ENCODE peak calls at places on chromosomes 4 and X, in seven cellular contexts. A is astrocyte, J is hepatocyte, G is psoas muscle, C is A673, I is brain microvascular endothelial cell, X is heart left ventricle. F is an unnamed sample.

GRCh38 chr4:184648220-184649025 is 824 bp downstream of the CASP3 start:
- DNase-seq in J (peak; percentile 69), X (peak; percentile 80), C (peak; percentile 54), I (no peak), G (peak; percentile 86), A (peak; percentile 56), F (peak; percentile 69)

GRCh38 chrX:42602136-42602535 is 175.8 kb downstream of the PPP1R2C start:
- DNase-seq in X (no peak), C (no peak), I (no peak), G (no peak), J (no peak), A (peak; percentile 12), F (no peak)

GRCh38 chr4:185896832-185897475 is 85.0 kb upstream of the SORBS2 start:
- DNase-seq in X (no peak), J (no peak), C (no peak), G (no peak), A (no peak), I (no peak), F (no peak)

GRCh38 chr4:4937926-4938325 is 78.5 kb downstream of the MSX1 start:
- DNase-seq in X (no peak), C (no peak), G (no peak), I (no peak), J (no peak), A (no peak), F (no peak)

GRCh38 chr4:40837094-40837870 is 87.5 kb downstream of the NSUN7 start:
- DNase-seq in A (no peak), C (no peak), J (no peak), I (no peak), G (no peak), X (no peak), F (no peak)

GRCh38 chrX:16511776-16512400 is 138.1 kb upstream of the S100G start:
- DNase-seq in G (no peak), X (no peak), C (no peak), A (peak; percentile 20), J (peak; percentile 67), I (no peak), F (no peak)

GRCh38 chrX:11427082-11428033 is 134.1 kb downstream of the AMELX start:
- DNase-seq in G (peak; percentile 79), C (no peak), I (no peak), J (peak; percentile 40), A (no peak), X (peak; percentile 54), F (peak; percentile 55)

GRCh38 chrX:132831336-132831973 is 127.0 kb downstream of the HS6ST2 start:
- DNase-seq in G (no peak), I (no peak), J (no peak), C (no peak), A (no peak), X (no peak), F (peak; percentile 8)

DNA sequence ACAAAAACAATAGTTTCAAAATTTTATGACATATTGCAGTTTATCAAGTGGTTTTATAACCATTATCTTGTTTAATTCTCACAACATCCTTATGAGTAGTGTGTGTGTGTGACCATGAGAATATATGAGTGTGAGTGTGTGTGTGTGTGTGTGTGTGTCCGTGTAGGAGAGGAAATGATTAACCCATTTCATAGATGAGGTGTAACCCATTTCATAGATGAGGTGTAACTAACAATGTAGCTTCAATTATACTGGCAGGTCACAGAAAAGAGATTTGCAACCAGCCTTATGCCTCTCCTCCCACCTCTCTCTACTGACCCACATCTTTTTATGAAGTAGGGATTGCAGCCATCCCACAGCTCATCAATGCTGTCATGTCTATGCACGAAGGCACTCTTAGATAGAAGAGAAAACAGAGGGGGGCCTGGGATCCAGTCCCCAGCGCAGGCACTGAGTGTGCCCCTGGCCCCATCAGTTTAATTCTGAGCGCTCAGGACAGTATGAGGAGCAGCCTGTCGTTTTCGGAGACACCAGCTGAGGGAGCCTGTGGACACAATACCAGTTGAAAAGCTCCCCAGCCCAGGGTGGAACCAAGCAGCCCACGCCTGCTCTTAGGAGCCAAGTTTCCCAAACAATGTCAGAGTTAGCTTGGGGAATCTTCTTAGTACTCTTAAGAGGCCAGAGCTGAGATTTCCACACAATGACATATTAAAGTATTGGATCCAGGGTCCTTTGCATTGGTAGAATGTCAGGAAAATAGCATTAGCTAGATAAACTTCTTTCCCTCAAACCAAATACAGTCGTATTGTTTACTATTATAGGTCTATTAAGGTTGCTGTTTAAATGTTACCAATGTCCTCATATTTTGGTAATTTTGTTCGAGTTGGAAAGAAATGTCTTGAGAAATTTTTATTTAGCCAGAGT is 88.6 kb downstream of the PALLD start:
- DNase-seq in C (peak; percentile 91), G (peak; percentile 85), I (peak; percentile 90), J (peak; percentile 88), A (peak; percentile 64), X (peak; percentile 88), F (peak; percentile 91)
- TF ChIP-seq CTCF in C (peak; percentile 91), G (peak; percentile 77), I (peak; percentile 92), J (peak; percentile 72), A (peak; percentile 67), X (peak; percentile 69), F (peak; percentile 83)

DNA sequence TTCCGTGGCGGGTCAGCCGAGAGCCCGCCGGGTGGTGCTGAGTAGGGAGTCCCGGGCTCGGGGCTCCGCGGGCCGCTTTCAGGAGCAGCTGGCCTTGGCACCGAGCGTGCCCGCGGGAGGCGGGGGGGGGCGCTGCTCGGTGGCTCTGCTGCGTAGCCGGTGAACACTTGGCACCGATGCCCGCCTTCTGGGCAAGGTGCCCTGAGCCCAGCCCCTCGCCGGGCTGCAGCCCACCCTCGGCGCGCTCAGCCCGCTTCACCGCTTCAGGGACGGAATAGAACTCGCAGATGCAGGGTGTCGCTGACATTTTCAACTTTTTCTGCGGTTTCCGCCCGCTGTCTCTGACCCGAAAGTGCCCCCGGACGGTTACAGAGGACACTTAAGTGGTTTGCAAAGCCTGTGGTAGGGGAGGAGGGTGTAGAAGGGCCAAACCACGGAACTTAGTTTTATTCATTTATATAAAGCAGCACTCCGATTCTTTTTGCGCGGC is 659 bp downstream of the CD38 start:
- DNase-seq in J (peak; percentile 18), C (peak; percentile 13), I (peak; percentile 28), X (peak; percentile 35), G (peak; percentile 81), A (peak; percentile 26), F (no peak)
- H3K27ac ChIP-seq in J (no peak overlapping the region), C (no peak overlapping the region), I (peak overlapping the region; percentile 39), X (peak overlapping the region; percentile 79), G (peak overlapping the region; percentile 85), A (no peak overlapping the region), F (no peak overlapping the region)

DNA sequence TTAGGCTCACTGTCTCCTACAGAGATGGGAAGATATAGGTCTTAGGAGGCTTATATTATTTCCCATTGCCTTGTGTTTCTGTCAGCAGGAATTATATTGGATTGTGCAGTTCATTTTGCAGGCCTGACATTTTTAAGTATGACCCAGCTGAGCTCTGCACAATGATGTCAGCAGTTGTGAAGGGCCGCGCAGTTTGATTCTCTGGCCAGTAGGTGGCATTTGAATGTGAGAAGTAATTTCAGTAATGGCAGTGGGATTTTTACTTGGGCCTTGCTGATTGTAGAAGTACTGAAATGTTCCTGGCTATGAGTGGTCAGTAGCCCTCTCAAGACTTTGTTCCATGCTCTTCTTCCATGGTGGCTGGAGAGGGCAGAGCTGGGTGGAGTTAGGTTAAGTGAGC is 247.2 kb upstream of the MTMR8 start:
- DNase-seq in C (no peak), A (no peak), X (no peak), G (no peak), J (no peak), I (no peak), F (peak; percentile 12)
- TF ChIP-seq CTCF in C (peak; percentile 16), A (no peak), X (no peak), G (no peak), J (peak; percentile 13), I (peak; percentile 25), F (peak; percentile 45)

DNA sequence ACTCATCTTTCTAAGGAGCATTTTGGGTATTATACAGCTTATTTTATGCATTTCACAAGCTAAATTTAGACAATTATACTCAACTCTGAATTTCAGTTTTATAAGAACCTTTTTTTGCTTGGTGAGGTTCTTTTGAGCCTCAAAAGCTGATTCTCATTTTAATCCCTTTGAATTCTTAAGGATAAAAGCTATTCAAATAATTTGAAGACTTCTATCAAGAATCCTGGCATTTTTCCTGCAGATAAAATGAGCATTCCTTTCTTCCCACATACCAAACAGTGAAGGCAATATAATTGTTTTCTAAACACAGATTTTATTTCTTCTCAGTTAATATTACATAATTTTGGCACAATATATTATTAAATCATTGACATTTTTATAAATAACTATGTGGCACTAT is 118.4 kb upstream of the GPM6A start:
- DNase-seq in G (no peak), I (no peak), C (no peak), J (no peak), X (no peak), A (no peak), F (no peak)
- H3K27ac ChIP-seq in G (no peak overlapping the region), I (no peak overlapping the region), C (no peak overlapping the region), J (no peak overlapping the region), X (no peak overlapping the region), A (no peak overlapping the region), F (no peak overlapping the region)